ENCODE peak calls at places on chromosomes 3 and 15, in eight cellular contexts. G is ovary, N is tibial nerve, J is transverse colon, A is A549, C is stomach, U is sigmoid colon, X is upper lobe of left lung. K is an unnamed sample.
A peak's percentile ranks its signal among the peaks of the same experiment; 100 is the strongest.

GRCh38 chr15:90558182-90558581 is 28.5 kb downstream of the CRTC3 start:
- DNase-seq in G (no peak), C (no peak), J (peak; percentile 52), A (no peak), X (peak; percentile 36), N (no peak), U (peak; percentile 77), K (no peak)

GRCh38 chr3:187713504-187713903 is 11.1 kb upstream of the RTP2 start:
- DNase-seq in A (peak; percentile 41), X (no peak), U (no peak), C (no peak), N (no peak), G (no peak), J (no peak), K (no peak)

GRCh38 chr15:45134682-45135604 is 5.1 kb downstream of the DUOX1 start:
- DNase-seq in A (no peak), C (peak; percentile 57), U (no peak), J (peak; percentile 51), N (no peak), G (no peak), X (peak; percentile 56), K (no peak)

GRCh38 chr3:58383904-58384303 is 49.7 kb downstream of the PDHB start:
- DNase-seq in J (no peak), N (no peak), A (peak; percentile 15), X (no peak), U (no peak), C (no peak), G (no peak), K (no peak)

GRCh38 chr3:54859204-54859603 is 68.7 kb downstream of the LRTM1 start:
- DNase-seq in X (no peak), U (no peak), C (no peak), N (no peak), G (no peak), A (no peak), J (no peak), K (no peak)

GRCh38 chr3:196135693-196136639 is 54.1 kb upstream of the TFRC start:
- DNase-seq in N (no peak), U (no peak), J (no peak), G (no peak), A (no peak), C (no peak), X (peak; percentile 90), K (no peak)

GRCh38 chr3:190526787-190527767 is 13.2 kb downstream of the IL1RAP start:
- DNase-seq in C (no peak), J (no peak), G (no peak), N (no peak), A (no peak), X (no peak), U (no peak), K (no peak)

GRCh38 chr3:158489181-158489580 is 81.8 kb upstream of the MLF1 start:
- DNase-seq in A (no peak), C (no peak), U (no peak), X (no peak), J (no peak), G (no peak), N (no peak), K (no peak)

GRCh38 chr3:23002846-23003800 is 200.0 kb upstream of the UBE2E2 start:
- DNase-seq in G (no peak), J (no peak), A (no peak), N (no peak), X (peak; percentile 37), C (peak; percentile 52), U (no peak), K (no peak)

GRCh38 chr3:162354343-162354742 is 857.7 kb downstream of the OTOL1 start:
- DNase-seq in X (no peak), C (no peak), A (no peak), G (no peak), N (no peak), J (no peak), U (no peak), K (no peak)

GRCh38 chr3:195609229-195609628 is 25.5 kb upstream of the APOD start:
- DNase-seq in J (no peak), U (no peak), X (no peak), C (peak; percentile 1), N (no peak), A (no peak), G (no peak), K (no peak)

GRCh38 chr3:121542924-121543323 is 2.9 kb downstream of the POLQ start:
- DNase-seq in N (no peak), C (no peak), U (no peak), G (no peak), J (no peak), A (no peak), X (no peak), K (no peak)

GRCh38 chr3:185549651-185550111 is 2.7 kb downstream of the LIPH start:
- DNase-seq in N (no peak), C (no peak), J (no peak), X (no peak), A (peak; percentile 57), U (no peak), G (no peak), K (no peak)

GRCh38 chr3:5929027-5929426 is 741.5 kb downstream of the EDEM1 start:
- DNase-seq in J (no peak), U (no peak), X (no peak), A (no peak), C (no peak), G (no peak), N (no peak), K (no peak)

GRCh38 chr3:52779011-52779410 is 1.6 kb downstream of the ITIH1 start:
- DNase-seq in A (no peak), U (peak; percentile 34), N (no peak), X (no peak), C (peak; percentile 17), J (no peak), G (no peak), K (no peak)

GRCh38 chr3:57158813-57159678 is 6.1 kb downstream of the IL17RD start:
- DNase-seq in A (no peak), G (no peak), N (no peak), U (no peak), J (no peak), C (no peak), X (no peak), K (no peak)

GRCh38 chr3:172131746-172132145 is 92.4 kb downstream of the FNDC3B start:
- DNase-seq in J (no peak), X (no peak), U (no peak), A (no peak), G (no peak), C (no peak), N (no peak), K (no peak)

GRCh38 chr3:18390024-18390660 is 35.0 kb downstream of the SATB1 start:
- DNase-seq in J (no peak), A (no peak), G (no peak), U (no peak), X (no peak), C (no peak), N (no peak), K (no peak)

GRCh38 chr15:60651155-60651554 is 172.2 kb upstream of the ICE2 start:
- DNase-seq in U (no peak), A (no peak), G (no peak), C (no peak), X (no peak), J (no peak), N (no peak), K (no peak)

GRCh38 chr3:132284006-132284405 is 33.2 kb upstream of the ACP3 start:
- DNase-seq in U (no peak), A (no peak), X (no peak), J (no peak), N (no peak), G (no peak), C (no peak), K (no peak)

GRCh38 chr15:40367673-40368611 is 9.9 kb downstream of the DISP2 start:
- DNase-seq in G (peak; percentile 82), N (peak; percentile 52), A (peak; percentile 87), X (peak; percentile 97), J (peak; percentile 91), C (peak; percentile 93), U (peak; percentile 92), K (peak; percentile 89)

GRCh38 chr15:100211855-100212850 is 129.6 kb downstream of the ADAMTS17 start:
- DNase-seq in C (no peak), U (no peak), N (no peak), J (peak; percentile 74), A (no peak), G (no peak), X (no peak), K (peak; percentile 20)

GRCh38 chr3:50652709-50653108 is 22.0 kb upstream of the DOCK3 start:
- DNase-seq in C (peak; percentile 48), A (peak; percentile 18), N (no peak), G (no peak), X (peak; percentile 65), U (no peak), J (peak; percentile 34), K (no peak)
- TF ChIP-seq EP300 in C (no peak), A (no peak), N (no peak), G (no peak), X (no peak), U (no peak), J (no peak), K (no peak)

GRCh38 chr3:12175844-12176453 is 17.2 kb upstream of the TIMP4 start:
- DNase-seq in J (peak; percentile 67), G (peak; percentile 62), U (peak; percentile 78), N (peak; percentile 56), C (peak; percentile 73), A (peak; percentile 58), X (peak; percentile 69), K (no peak)
- TF ChIP-seq EP300 in J (no peak), G (no peak), U (no peak), N (no peak), C (no peak), A (no peak), X (no peak), K (no peak)

GRCh38 chr3:110349295-110349694 is 722.3 kb upstream of the NECTIN3 start:
- DNase-seq in J (no peak), X (no peak), U (no peak), C (no peak), N (no peak), G (no peak), A (no peak), K (no peak)

DNA sequence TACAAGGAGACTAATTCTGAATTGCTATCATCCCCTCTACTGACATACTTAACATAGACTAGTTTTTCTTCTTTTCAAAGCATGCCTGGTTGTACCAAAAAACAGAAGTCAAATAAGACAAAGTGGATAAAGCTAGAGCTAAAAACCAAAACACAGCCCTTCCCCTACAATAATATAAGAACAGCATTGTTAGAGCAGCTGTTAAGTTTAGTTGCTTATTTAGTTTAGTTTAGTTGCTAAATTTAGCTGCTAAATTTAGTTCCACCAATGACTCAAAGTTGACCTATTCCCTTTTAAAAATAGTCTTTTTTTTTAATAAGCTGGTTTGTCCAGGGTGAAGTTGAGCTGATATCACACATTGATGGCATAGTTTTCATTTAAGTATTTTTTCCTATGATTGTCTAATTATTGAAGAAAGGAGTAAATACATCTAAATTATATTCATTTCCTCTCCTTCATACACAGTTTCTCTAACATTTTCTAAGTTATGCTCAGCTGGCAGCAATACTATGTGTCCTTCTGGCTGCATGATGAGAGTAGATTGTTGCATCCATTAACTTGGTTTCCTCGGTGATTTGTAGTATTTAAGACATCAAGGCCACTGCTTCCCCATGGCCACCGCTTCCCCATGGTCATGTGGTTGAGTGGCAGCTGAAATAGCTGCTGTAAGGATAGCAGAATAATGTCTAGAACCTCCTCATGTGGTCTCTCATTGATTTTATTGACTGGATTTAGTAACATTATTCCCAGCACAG is 718.6 kb upstream of the NECTIN3 start:
- DNase-seq in J (no peak), N (no peak), G (no peak), X (no peak), C (no peak), A (no peak), U (no peak), K (no peak)
- TF ChIP-seq EP300 in J (no peak), N (no peak), G (no peak), X (no peak), C (no peak), A (no peak), U (no peak), K (no peak)

GRCh38 chr3:11291808-11292207 is 19.6 kb downstream of the ATG7 start:
- DNase-seq in U (no peak), G (no peak), N (no peak), J (no peak), C (no peak), X (no peak), A (no peak), K (no peak)
- TF ChIP-seq EP300 in U (no peak), G (no peak), N (no peak), J (no peak), C (no peak), X (no peak), A (no peak), K (no peak)

K was measured in suprapubic skin.